ENCODE peak calls at places on chromosomes 3 and 15, in six cellular contexts. One of them, this sample, is unnamed.

GRCh38 chr3:126551839-126552687 is 6.7 kb downstream of the C3orf22 start:
- DNase-seq in body of pancreas: no peak
- DNase-seq in IMR-90: no peak
- DNase-seq in A549: no peak
- DNase-seq in stomach: peak
- DNase-seq in HepG2: no peak
- DNase-seq in this sample: no peak

GRCh38 chr3:197593046-197593380 is 37.2 kb upstream of the BDH1 start:
- DNase-seq in body of pancreas: no peak
- DNase-seq in IMR-90: no peak
- DNase-seq in A549: no peak
- DNase-seq in stomach: no peak
- DNase-seq in HepG2: no peak
- DNase-seq in this sample: no peak

GRCh38 chr3:143000525-143000924 is 845 bp upstream of the U2SURP start:
- DNase-seq in body of pancreas: no peak
- DNase-seq in IMR-90: peak
- DNase-seq in A549: no peak
- DNase-seq in stomach: no peak
- DNase-seq in HepG2: peak
- DNase-seq in this sample: no peak

GRCh38 chr15:95345867-95346266 is 984.6 kb upstream of the NR2F2 start:
- DNase-seq in body of pancreas: no peak
- DNase-seq in IMR-90: no peak
- DNase-seq in A549: no peak
- DNase-seq in stomach: no peak
- DNase-seq in HepG2: no peak
- DNase-seq in this sample: no peak

GRCh38 chr3:10459954-10460754 is 45.2 kb downstream of the ATP2B2 start:
- DNase-seq in body of pancreas: peak
- DNase-seq in IMR-90: peak
- DNase-seq in A549: peak
- DNase-seq in stomach: peak
- DNase-seq in HepG2: peak
- DNase-seq in this sample: peak

GRCh38 chr3:38657369-38657768 is 7.9 kb upstream of the SCN5A start:
- DNase-seq in body of pancreas: no peak
- DNase-seq in IMR-90: no peak
- DNase-seq in A549: no peak
- DNase-seq in stomach: no peak
- DNase-seq in HepG2: no peak
- DNase-seq in this sample: no peak

GRCh38 chr15:37099321-37100108 is 834 bp downstream of the MEIS2 start:
- DNase-seq in body of pancreas: peak
- DNase-seq in IMR-90: peak
- DNase-seq in A549: peak
- DNase-seq in stomach: no peak
- DNase-seq in HepG2: peak
- DNase-seq in this sample: peak

GRCh38 chr3:106130384-106131084 is 261.7 kb upstream of the CBLB start:
- DNase-seq in body of pancreas: no peak
- DNase-seq in IMR-90: peak
- DNase-seq in A549: peak
- DNase-seq in stomach: no peak
- DNase-seq in HepG2: no peak
- DNase-seq in this sample: no peak

GRCh38 chr3:123723527-123724168 is 138.8 kb upstream of the HACD2 start:
- DNase-seq in body of pancreas: peak
- DNase-seq in IMR-90: peak
- DNase-seq in A549: peak
- DNase-seq in stomach: peak
- DNase-seq in HepG2: peak
- DNase-seq in this sample: peak

GRCh38 chr15:66955871-66956585 is 109.4 kb upstream of the SMAD3 start:
- DNase-seq in body of pancreas: no peak
- DNase-seq in IMR-90: peak
- DNase-seq in A549: peak
- DNase-seq in stomach: no peak
- DNase-seq in HepG2: no peak
- DNase-seq in this sample: no peak

GRCh38 chr3:69306239-69307185 is 79.4 kb downstream of the FRMD4B start:
- DNase-seq in body of pancreas: peak
- DNase-seq in IMR-90: peak
- DNase-seq in A549: peak
- DNase-seq in stomach: peak
- DNase-seq in HepG2: peak
- DNase-seq in this sample: peak

GRCh38 chr15:85403745-85404144 is 23.3 kb downstream of the AKAP13 start:
- DNase-seq in body of pancreas: no peak
- DNase-seq in IMR-90: peak
- DNase-seq in A549: no peak
- DNase-seq in stomach: no peak
- DNase-seq in HepG2: no peak
- DNase-seq in this sample: no peak

GRCh38 chr3:25557641-25558040 is 107.1 kb downstream of the TOP2B start:
- DNase-seq in body of pancreas: no peak
- DNase-seq in IMR-90: no peak
- DNase-seq in A549: no peak
- DNase-seq in stomach: no peak
- DNase-seq in HepG2: no peak
- DNase-seq in this sample: no peak

GRCh38 chr3:66885326-66886000 is 112.6 kb upstream of the KBTBD8 start:
- DNase-seq in body of pancreas: no peak
- DNase-seq in IMR-90: peak
- DNase-seq in A549: peak
- DNase-seq in stomach: no peak
- DNase-seq in HepG2: no peak
- DNase-seq in this sample: peak

DNA sequence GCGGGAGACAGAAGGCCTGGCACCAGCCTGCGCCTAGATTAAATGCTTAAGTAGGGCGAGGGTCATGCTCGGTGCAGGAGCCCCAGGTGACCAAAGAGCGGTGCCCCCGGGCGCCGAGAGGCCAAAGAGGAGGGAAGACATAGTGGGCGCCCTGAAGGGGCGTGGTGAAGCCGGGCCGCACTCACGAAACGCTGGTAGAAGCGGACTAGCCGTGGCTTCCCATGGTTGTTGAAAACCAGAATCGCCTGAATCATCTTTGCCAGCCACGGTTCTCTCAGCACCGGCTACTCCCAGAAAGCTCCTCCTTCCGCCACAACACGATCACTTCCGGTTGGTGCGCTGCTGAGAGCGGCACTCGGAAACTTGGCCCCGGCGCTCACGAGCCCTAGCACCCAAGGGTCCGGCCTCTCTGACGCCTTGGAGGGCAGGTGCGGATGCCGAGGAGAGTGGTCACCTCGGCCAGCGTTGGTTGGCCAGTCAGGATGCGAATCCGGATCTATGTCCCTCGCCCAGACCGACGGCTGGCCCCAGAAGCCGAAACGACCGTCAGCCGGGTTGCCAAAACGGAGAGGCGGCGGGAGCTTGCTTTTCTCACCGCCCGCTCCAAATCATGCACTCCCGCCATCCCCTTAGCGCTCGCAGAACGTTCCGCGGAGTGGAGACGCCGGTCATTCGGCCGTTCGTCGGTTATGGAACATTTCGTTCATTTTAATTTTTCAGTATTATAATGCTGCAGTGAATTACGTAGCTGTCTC is at the start of gene AP3S2:
- DNase-seq in body of pancreas: peak
- DNase-seq in IMR-90: peak
- DNase-seq in A549: peak
- DNase-seq in stomach: peak
- DNase-seq in HepG2: peak
- DNase-seq in this sample: peak
- TF ChIP-seq POLR2A in body of pancreas: peak
- TF ChIP-seq POLR2A in IMR-90: peak
- TF ChIP-seq POLR2A in A549: peak
- TF ChIP-seq POLR2A in stomach: peak
- TF ChIP-seq POLR2A in HepG2: peak
- TF ChIP-seq POLR2A in this sample: peak

DNA sequence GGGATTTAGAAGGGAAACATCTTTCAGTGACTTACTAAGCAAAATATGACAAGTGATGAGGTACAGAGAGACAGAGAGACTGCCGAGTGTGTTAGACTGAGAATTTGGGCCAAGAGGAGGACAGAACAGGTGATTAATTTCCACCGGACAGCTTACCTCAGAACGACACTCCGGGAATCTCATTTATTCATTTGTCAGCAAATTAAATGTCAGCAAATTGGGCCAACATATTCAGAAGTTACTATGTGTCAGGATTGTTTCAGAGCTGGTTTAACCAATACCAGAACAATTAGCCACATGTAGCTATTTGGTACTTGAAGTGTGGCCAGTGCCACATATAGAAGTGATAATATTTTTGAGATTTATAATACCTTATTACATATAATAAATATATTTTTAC is 232.6 kb upstream of the CNTN3 start:
- DNase-seq in body of pancreas: no peak
- DNase-seq in IMR-90: no peak
- DNase-seq in A549: no peak
- DNase-seq in stomach: no peak
- DNase-seq in HepG2: no peak
- DNase-seq in this sample: no peak
- TF ChIP-seq POLR2A in body of pancreas: no peak
- TF ChIP-seq POLR2A in IMR-90: no peak
- TF ChIP-seq POLR2A in A549: no peak
- TF ChIP-seq POLR2A in stomach: no peak
- TF ChIP-seq POLR2A in HepG2: no peak
- TF ChIP-seq POLR2A in this sample: no peak

DNA sequence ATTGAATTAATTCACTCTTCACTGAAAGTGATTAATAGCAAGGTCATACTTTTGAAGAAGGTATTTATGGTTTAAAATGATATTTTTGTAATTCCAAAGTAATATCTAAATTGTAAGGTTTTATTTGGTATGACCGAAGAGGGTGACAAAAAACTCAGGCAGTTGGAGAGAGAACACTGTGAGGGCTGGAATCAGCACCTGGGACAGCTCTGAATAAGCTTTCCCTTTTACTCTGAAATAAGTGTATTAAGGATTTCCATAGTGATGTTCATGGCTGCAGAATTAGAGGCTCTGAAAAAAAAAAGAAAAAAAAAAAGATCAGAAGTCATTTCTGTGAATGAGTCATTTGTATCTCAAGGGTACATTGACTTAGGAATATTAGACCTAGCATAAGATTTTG is 299.5 kb downstream of the IL5RA start:
- DNase-seq in body of pancreas: no peak
- DNase-seq in IMR-90: no peak
- DNase-seq in A549: no peak
- DNase-seq in stomach: no peak
- DNase-seq in HepG2: no peak
- DNase-seq in this sample: no peak
- TF ChIP-seq POLR2A in body of pancreas: no peak
- TF ChIP-seq POLR2A in IMR-90: no peak
- TF ChIP-seq POLR2A in A549: no peak
- TF ChIP-seq POLR2A in stomach: no peak
- TF ChIP-seq POLR2A in HepG2: no peak
- TF ChIP-seq POLR2A in this sample: no peak

DNA sequence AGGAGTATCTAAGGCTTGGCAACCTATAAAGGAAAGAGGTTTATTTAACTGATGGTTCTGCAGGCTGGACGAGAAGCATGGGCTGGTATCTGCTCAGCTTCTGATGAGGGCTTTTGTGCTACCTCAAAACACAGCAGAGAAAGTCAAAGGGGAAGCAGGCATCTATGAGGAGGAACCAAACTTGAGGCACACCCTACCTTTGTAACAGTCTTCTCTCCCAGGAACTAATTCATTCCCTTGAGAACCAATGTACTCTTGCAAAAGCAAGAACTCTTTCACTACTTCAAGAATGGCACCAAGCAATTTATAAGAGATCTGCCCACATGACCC is 109.0 kb downstream of the CGGBP1 start:
- DNase-seq in body of pancreas: no peak
- DNase-seq in IMR-90: no peak
- DNase-seq in A549: no peak
- DNase-seq in stomach: no peak
- DNase-seq in HepG2: no peak
- DNase-seq in this sample: no peak
- TF ChIP-seq POLR2A in body of pancreas: no peak
- TF ChIP-seq POLR2A in IMR-90: no peak
- TF ChIP-seq POLR2A in A549: no peak
- TF ChIP-seq POLR2A in stomach: no peak
- TF ChIP-seq POLR2A in HepG2: no peak
- TF ChIP-seq POLR2A in this sample: no peak

GRCh38 chr15:77942611-77943211 is 134.8 kb downstream of the TBC1D2B start:
- DNase-seq in body of pancreas: no peak
- DNase-seq in IMR-90: no peak
- DNase-seq in A549: no peak
- DNase-seq in stomach: no peak
- DNase-seq in HepG2: peak
- DNase-seq in this sample: no peak

GRCh38 chr15:77940548-77940947 is 137.0 kb downstream of the TBC1D2B start:
- DNase-seq in body of pancreas: no peak
- DNase-seq in IMR-90: no peak
- DNase-seq in A549: no peak
- DNase-seq in stomach: no peak
- DNase-seq in HepG2: no peak
- DNase-seq in this sample: no peak

GRCh38 chr15:77939851-77940250 is 137.7 kb downstream of the TBC1D2B start:
- DNase-seq in body of pancreas: no peak
- DNase-seq in IMR-90: no peak
- DNase-seq in A549: no peak
- DNase-seq in stomach: no peak
- DNase-seq in HepG2: no peak
- DNase-seq in this sample: no peak

DNA sequence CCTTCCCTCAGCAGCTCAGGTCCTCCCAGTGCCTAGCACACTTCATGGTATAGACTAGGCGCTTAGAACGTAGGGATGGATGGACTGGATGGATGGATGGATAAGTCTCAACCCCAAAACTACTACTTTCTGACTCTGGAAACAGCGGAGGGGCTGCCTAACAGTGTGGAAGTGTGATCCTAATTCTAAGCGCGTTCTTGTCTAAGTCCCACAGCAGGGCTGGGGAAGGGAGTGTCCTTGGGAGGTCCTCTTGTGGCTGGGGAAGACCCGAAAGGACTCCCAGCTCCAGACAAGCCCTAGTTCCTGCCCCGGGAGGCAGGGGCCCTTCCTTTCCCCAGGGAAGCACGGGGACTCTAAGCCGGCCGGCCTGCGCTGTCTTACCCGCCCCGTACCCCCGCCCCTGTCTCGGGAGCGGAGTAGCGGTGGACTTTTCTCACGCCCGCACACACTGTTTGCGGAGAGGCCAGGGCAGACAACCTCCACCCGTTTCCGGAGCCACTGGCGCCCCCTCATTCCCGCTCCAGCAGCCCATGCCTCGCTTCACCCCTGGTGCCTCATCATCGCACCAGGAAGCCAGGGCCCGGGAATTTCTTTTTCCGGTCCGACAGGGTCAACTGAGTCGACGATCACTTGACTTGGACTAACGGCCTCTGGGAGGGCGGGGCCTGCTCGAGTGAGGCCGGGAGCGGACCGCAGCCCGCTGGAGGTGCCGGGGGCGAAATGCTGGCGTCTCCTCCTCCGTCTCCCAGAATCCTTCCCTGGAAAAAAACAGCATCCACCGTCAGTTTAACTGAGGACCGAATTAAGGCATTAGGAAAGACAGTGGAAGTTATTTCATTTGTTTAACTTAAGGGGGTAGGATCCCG is 133.3 kb downstream of the TBC1D2B start:
- DNase-seq in body of pancreas: peak
- DNase-seq in IMR-90: peak
- DNase-seq in A549: peak
- DNase-seq in stomach: peak
- DNase-seq in HepG2: peak
- DNase-seq in this sample: peak
- TF ChIP-seq POLR2A in body of pancreas: no peak
- TF ChIP-seq POLR2A in IMR-90: no peak
- TF ChIP-seq POLR2A in A549: no peak
- TF ChIP-seq POLR2A in stomach: no peak
- TF ChIP-seq POLR2A in HepG2: peak
- TF ChIP-seq POLR2A in this sample: peak

GRCh38 chr3:43774799-43775198 is 84.1 kb downstream of the ABHD5 start:
- DNase-seq in body of pancreas: no peak
- DNase-seq in IMR-90: no peak
- DNase-seq in A549: no peak
- DNase-seq in stomach: no peak
- DNase-seq in HepG2: no peak
- DNase-seq in this sample: no peak
- TF ChIP-seq POLR2A in body of pancreas: no peak
- TF ChIP-seq POLR2A in IMR-90: no peak
- TF ChIP-seq POLR2A in A549: no peak
- TF ChIP-seq POLR2A in stomach: no peak
- TF ChIP-seq POLR2A in HepG2: no peak
- TF ChIP-seq POLR2A in this sample: no peak

This sample was measured in erythroblast.